ENCODE peak calls at places on chromosome 3, in five cellular contexts. One of them, this sample, is unnamed.

GRCh38 chr3:55682461-55682860 is 195.4 kb upstream of the WNT5A start:
- DNase-seq in K562: no peak
- DNase-seq in HCT116: no peak
- DNase-seq in GM23338: no peak
- DNase-seq in HL-60: no peak
- DNase-seq in this sample: no peak

GRCh38 chr3:146277953-146278631 is 27.2 kb upstream of the PLSCR4 start:
- DNase-seq in HL-60: no peak
- DNase-seq in K562: no peak
- DNase-seq in GM23338: no peak
- DNase-seq in HCT116: no peak
- DNase-seq in this sample: no peak

GRCh38 chr3:17258823-17259436 is 374.2 kb downstream of the PLCL2 start:
- DNase-seq in K562: peak
- DNase-seq in GM23338: peak
- DNase-seq in HCT116: peak
- DNase-seq in HL-60: peak
- DNase-seq in this sample: peak

GRCh38 chr3:25306741-25307140 is 121.3 kb upstream of the RARB start:
- DNase-seq in K562: no peak
- DNase-seq in GM23338: no peak
- DNase-seq in HCT116: no peak
- DNase-seq in HL-60: no peak
- DNase-seq in this sample: no peak

GRCh38 chr3:112378989-112379692 is 46.2 kb downstream of the CD200 start:
- DNase-seq in HL-60: peak
- DNase-seq in HCT116: no peak
- DNase-seq in K562: no peak
- DNase-seq in GM23338: peak
- DNase-seq in this sample: no peak

GRCh38 chr3:187728248-187728647 is 17.0 kb downstream of the BCL6 start:
- DNase-seq in HCT116: no peak
- DNase-seq in K562: no peak
- DNase-seq in HL-60: no peak
- DNase-seq in GM23338: no peak
- DNase-seq in this sample: no peak

GRCh38 chr3:42159706-42160472 is 68.7 kb downstream of the TRAK1 start:
- DNase-seq in HCT116: peak
- DNase-seq in HL-60: no peak
- DNase-seq in GM23338: peak
- DNase-seq in K562: peak
- DNase-seq in this sample: peak

GRCh38 chr3:31014317-31015040 is 120.0 kb upstream of the GADL1 start:
- DNase-seq in GM23338: no peak
- DNase-seq in K562: no peak
- DNase-seq in HL-60: no peak
- DNase-seq in HCT116: no peak
- DNase-seq in this sample: no peak

GRCh38 chr3:27357665-27358258 is 11.4 kb downstream of the NEK10 start:
- DNase-seq in HL-60: peak
- DNase-seq in HCT116: peak
- DNase-seq in GM23338: peak
- DNase-seq in K562: peak
- DNase-seq in this sample: peak

GRCh38 chr3:175651716-175652115 is 792.6 kb downstream of the NAALADL2 start:
- DNase-seq in HCT116: no peak
- DNase-seq in HL-60: no peak
- DNase-seq in GM23338: no peak
- DNase-seq in K562: no peak
- DNase-seq in this sample: no peak

GRCh38 chr3:38224357-38224756 is 41.3 kb upstream of the SLC22A13 start:
- DNase-seq in K562: no peak
- DNase-seq in HCT116: no peak
- DNase-seq in GM23338: no peak
- DNase-seq in HL-60: no peak
- DNase-seq in this sample: no peak

GRCh38 chr3:47577583-47578118 is 1.0 kb downstream of the CSPG5 start:
- DNase-seq in HCT116: no peak
- DNase-seq in GM23338: peak
- DNase-seq in HL-60: no peak
- DNase-seq in K562: no peak
- DNase-seq in this sample: peak

GRCh38 chr3:34351857-34352545 is 553.6 kb downstream of the PDCD6IP start:
- DNase-seq in HCT116: no peak
- DNase-seq in K562: no peak
- DNase-seq in HL-60: no peak
- DNase-seq in GM23338: no peak
- DNase-seq in this sample: no peak

GRCh38 chr3:31777092-31777491 is 204.0 kb downstream of the OSBPL10 start:
- DNase-seq in HL-60: no peak
- DNase-seq in HCT116: no peak
- DNase-seq in GM23338: no peak
- DNase-seq in K562: no peak
- DNase-seq in this sample: no peak

GRCh38 chr3:159751141-159751540 is 237.5 kb upstream of the IL12A start:
- DNase-seq in HCT116: no peak
- DNase-seq in GM23338: no peak
- DNase-seq in K562: no peak
- DNase-seq in HL-60: no peak
- DNase-seq in this sample: no peak

GRCh38 chr3:188489639-188490405 is 335.9 kb downstream of the LPP start:
- DNase-seq in K562: no peak
- DNase-seq in HCT116: no peak
- DNase-seq in HL-60: no peak
- DNase-seq in GM23338: no peak
- DNase-seq in this sample: no peak

GRCh38 chr3:61236556-61236955 is 14.7 kb downstream of the FHIT start:
- DNase-seq in GM23338: no peak
- DNase-seq in HCT116: no peak
- DNase-seq in K562: peak
- DNase-seq in HL-60: no peak
- DNase-seq in this sample: no peak

GRCh38 chr3:55486857-55487375 is at the start of gene WNT5A:
- DNase-seq in GM23338: peak
- DNase-seq in K562: no peak
- DNase-seq in HCT116: no peak
- DNase-seq in HL-60: no peak
- DNase-seq in this sample: peak

GRCh38 chr3:104887069-104887468 is 479.6 kb upstream of the ALCAM start:
- DNase-seq in K562: no peak
- DNase-seq in HL-60: peak
- DNase-seq in HCT116: no peak
- DNase-seq in GM23338: no peak
- DNase-seq in this sample: no peak

DNA sequence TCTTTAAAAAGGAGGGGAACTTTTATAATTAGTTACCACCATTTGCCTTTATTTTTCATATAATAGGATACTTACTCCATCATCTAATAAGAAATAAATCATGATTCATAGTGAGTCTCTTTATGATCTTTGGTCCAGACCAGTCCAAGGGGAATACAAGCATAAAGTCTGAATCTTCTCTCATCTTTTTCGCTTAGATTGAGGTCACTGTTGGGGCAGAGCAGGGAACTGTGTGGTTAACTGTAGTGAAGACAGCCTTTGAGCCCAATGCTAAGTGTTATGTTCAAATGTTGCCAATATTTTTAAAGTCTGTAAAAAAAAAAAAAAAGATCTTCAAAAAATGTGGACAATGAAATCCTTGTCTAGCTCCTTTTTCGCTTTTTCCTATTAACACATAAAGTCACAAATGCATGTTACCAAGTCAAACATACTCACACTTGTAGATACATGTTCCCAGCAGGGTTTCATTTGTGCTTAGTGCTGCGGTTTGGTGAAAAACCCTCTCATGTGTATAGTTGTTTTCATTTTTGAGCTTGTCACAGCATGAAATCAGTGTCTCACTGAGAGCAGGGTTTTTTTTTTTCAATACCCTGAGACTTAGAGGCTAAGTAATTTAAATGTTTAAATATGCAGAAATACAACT is 72.1 kb downstream of the EPHA3 start:
- DNase-seq in K562: no peak
- DNase-seq in GM23338: no peak
- DNase-seq in HCT116: no peak
- DNase-seq in HL-60: no peak
- DNase-seq in this sample: no peak
- TF ChIP-seq POLR2AphosphoS5 in K562: no peak
- TF ChIP-seq POLR2AphosphoS5 in GM23338: no peak
- TF ChIP-seq POLR2AphosphoS5 in HCT116: no peak
- TF ChIP-seq POLR2AphosphoS5 in HL-60: no peak
- TF ChIP-seq POLR2AphosphoS5 in this sample: no peak

GRCh38 chr3:163939926-163940325 is 1138.4 kb downstream of the SI start:
- DNase-seq in HCT116: peak
- DNase-seq in K562: no peak
- DNase-seq in GM23338: peak
- DNase-seq in HL-60: no peak
- DNase-seq in this sample: no peak
- TF ChIP-seq REST in HCT116: no peak
- TF ChIP-seq REST in K562: no peak
- TF ChIP-seq REST in GM23338: no peak
- TF ChIP-seq REST in HL-60: no peak
- TF ChIP-seq REST in this sample: no peak

GRCh38 chr3:72593881-72594397 is 254.3 kb downstream of the SHQ1 start:
- DNase-seq in HL-60: peak
- DNase-seq in GM23338: no peak
- DNase-seq in K562: peak
- DNase-seq in HCT116: no peak
- DNase-seq in this sample: no peak

GRCh38 chr3:72594615-72595215 is 253.5 kb downstream of the SHQ1 start:
- DNase-seq in HCT116: no peak
- DNase-seq in HL-60: no peak
- DNase-seq in K562: no peak
- DNase-seq in GM23338: no peak
- DNase-seq in this sample: no peak

GRCh38 chr3:72595376-72595775 is 252.9 kb downstream of the SHQ1 start:
- DNase-seq in GM23338: no peak
- DNase-seq in HCT116: no peak
- DNase-seq in K562: peak
- DNase-seq in HL-60: no peak
- DNase-seq in this sample: peak

GRCh38 chr3:72590732-72591192 is 257.5 kb downstream of the SHQ1 start:
- DNase-seq in HL-60: no peak
- DNase-seq in GM23338: peak
- DNase-seq in HCT116: no peak
- DNase-seq in K562: no peak
- DNase-seq in this sample: no peak

GRCh38 chr3:72591522-72592421 is 256.5 kb downstream of the SHQ1 start:
- DNase-seq in HL-60: no peak
- DNase-seq in HCT116: no peak
- DNase-seq in GM23338: peak
- DNase-seq in K562: peak
- DNase-seq in this sample: no peak
- TF ChIP-seq POLR2AphosphoS5 in HL-60: no peak
- TF ChIP-seq POLR2AphosphoS5 in HCT116: no peak
- TF ChIP-seq POLR2AphosphoS5 in GM23338: no peak
- TF ChIP-seq POLR2AphosphoS5 in K562: no peak
- TF ChIP-seq POLR2AphosphoS5 in this sample: no peak

DNA sequence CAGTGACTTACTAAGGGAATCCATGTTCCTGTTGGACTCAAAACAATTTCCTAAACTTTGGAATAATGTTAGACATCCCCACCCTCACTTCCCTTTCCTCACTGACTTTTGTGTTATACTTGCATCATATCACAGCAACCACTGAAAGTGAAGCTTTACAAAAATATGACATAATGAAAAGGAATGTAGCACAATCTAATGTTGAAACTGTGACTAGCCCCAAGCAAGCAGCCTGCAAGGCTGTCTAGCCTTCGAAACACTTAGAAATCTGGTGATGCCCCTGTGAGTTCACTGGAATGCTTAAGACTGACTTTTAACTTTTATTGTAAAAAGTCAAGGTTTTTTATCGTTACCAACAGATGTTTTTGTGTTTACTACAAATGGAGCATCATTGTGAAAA is 203.7 kb upstream of the ZNF385D start:
- DNase-seq in HL-60: no peak
- DNase-seq in K562: no peak
- DNase-seq in HCT116: no peak
- DNase-seq in GM23338: no peak
- DNase-seq in this sample: no peak
- TF ChIP-seq REST in HL-60: no peak
- TF ChIP-seq REST in K562: no peak
- TF ChIP-seq REST in HCT116: no peak
- TF ChIP-seq REST in GM23338: no peak
- TF ChIP-seq REST in this sample: no peak

DNA sequence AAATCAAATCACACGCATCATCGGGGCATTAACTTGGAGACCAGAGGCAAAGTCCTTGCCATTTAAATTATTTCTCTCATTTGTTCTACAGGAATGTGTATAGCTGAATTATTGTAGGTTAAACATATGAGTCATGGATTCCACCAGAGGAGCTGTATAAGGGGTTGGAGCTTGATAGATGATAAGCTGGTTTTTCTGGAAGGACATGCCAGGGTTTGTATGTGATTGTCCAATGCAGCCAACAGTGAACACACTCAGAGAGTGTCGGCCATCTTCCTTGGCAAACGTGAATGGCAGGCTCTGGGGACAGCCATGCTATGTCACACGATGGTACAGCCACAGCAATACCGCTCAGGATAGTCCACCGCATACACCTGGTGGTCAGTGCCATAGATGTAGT is 25.1 kb downstream of the SSUH2 start:
- DNase-seq in K562: no peak
- DNase-seq in HL-60: no peak
- DNase-seq in GM23338: no peak
- DNase-seq in HCT116: no peak
- DNase-seq in this sample: no peak
- TF ChIP-seq POLR2AphosphoS5 in K562: no peak
- TF ChIP-seq POLR2AphosphoS5 in HL-60: no peak
- TF ChIP-seq POLR2AphosphoS5 in GM23338: no peak
- TF ChIP-seq POLR2AphosphoS5 in HCT116: no peak
- TF ChIP-seq POLR2AphosphoS5 in this sample: no peak